ENCODE peak calls at places on chromosomes 12 and 14, in ten cellular contexts. M is activated CD8-positive, alpha-beta memory T cell treated with anti-CD3 and anti-CD28 coated beads, Interleukin-2, amount 10 ng/mL, durations not matched to agents 7 days and 5 days; O is dermis microvascular lymphatic vessel endothelial cell; S is stimulated activated CD8-positive, alpha-beta memory T cell treated with anti-CD3 and anti-CD28 coated beads, Interleukin-2, amount 100 ng/mL, for 1 hour; I is activated T-cell treated with anti-CD3 and anti-CD28 coated beads for 24 hours; L is T-helper 17 cell; Q is neural progenitor cell; W is BJ; E is Daoy; R is foreskin fibroblast. H is an unnamed sample.

GRCh38 chr12:113818833-113819232 is 147.3 kb downstream of the RBM19 start:
- DNase-seq in M (no peak), O (no peak), S (no peak), I (no peak), L (no peak), Q (peak; percentile 78), W (no peak), E (peak; percentile 40), R (peak; percentile 34), H (no peak)

GRCh38 chr12:93167841-93168492 is 209.8 kb upstream of the NUDT4 start:
- DNase-seq in M (no peak), O (peak; percentile 56), S (no peak), I (peak; percentile 26), L (no peak), Q (peak; percentile 84), W (no peak), E (peak; percentile 25), R (no peak), H (peak; percentile 29)

GRCh38 chr14:58557242-58557641 is 80.5 kb upstream of the DACT1 start:
- DNase-seq in M (no peak), O (no peak), S (no peak), I (no peak), L (no peak), Q (peak; percentile 17), W (no peak), E (no peak), R (peak; percentile 11), H (no peak)

GRCh38 chr12:96212456-96213375 is 18.5 kb downstream of the ELK3 start:
- DNase-seq in M (no peak), O (peak; percentile 31), S (no peak), I (no peak), L (no peak), Q (no peak), W (no peak), E (peak; percentile 23), R (no peak), H (no peak)

GRCh38 chr12:112555621-112556233 is 137.0 kb downstream of the PTPN11 start:
- DNase-seq in M (no peak), O (no peak), S (no peak), I (no peak), L (no peak), Q (no peak), W (no peak), E (peak; percentile 28), R (no peak), H (no peak)

GRCh38 chr14:68650403-68650994 is 142.4 kb downstream of the ZFP36L1 start:
- DNase-seq in M (peak; percentile 11), O (no peak), S (no peak), I (no peak), L (no peak), Q (no peak), W (no peak), E (no peak), R (peak; percentile 78), H (no peak)

GRCh38 chr14:22159049-22159448 is 430.0 kb downstream of the DAD1 start:
- DNase-seq in M (no peak), O (no peak), S (no peak), I (no peak), L (no peak), Q (no peak), W (no peak), E (peak; percentile 74), R (no peak), H (no peak)

GRCh38 chr12:79140711-79141110 is 276.1 kb downstream of the SYT1 start:
- DNase-seq in M (no peak), O (no peak), S (no peak), I (no peak), L (no peak), Q (no peak), W (no peak), E (no peak), R (no peak), H (no peak)

GRCh38 chr14:53723221-53723620 is 233.4 kb downstream of the BMP4 start:
- DNase-seq in M (no peak), O (no peak), S (no peak), I (no peak), L (no peak), Q (no peak), W (no peak), E (no peak), R (no peak), H (no peak)

GRCh38 chr12:70691018-70691672 is 53.9 kb upstream of the PTPRB start:
- DNase-seq in M (no peak), O (peak; percentile 90), S (no peak), I (no peak), L (no peak), Q (no peak), W (peak; percentile 41), E (peak; percentile 37), R (peak; percentile 29), H (no peak)

GRCh38 chr12:68611094-68611818 is 557 bp downstream of the RAP1B start:
- DNase-seq in M (peak; percentile 70), O (peak; percentile 74), S (no peak), I (no peak), L (peak; percentile 33), Q (peak; percentile 84), W (no peak), E (peak; percentile 64), R (peak; percentile 69), H (no peak)

GRCh38 chr12:119938049-119938667 is 50.9 kb upstream of the BICDL1 start:
- DNase-seq in M (peak; percentile 71), O (peak; percentile 57), S (peak; percentile 38), I (peak; percentile 60), L (peak; percentile 37), Q (peak; percentile 75), W (no peak), E (peak; percentile 61), R (peak; percentile 80), H (peak; percentile 30)

GRCh38 chr12:27396416-27396815 is 50.1 kb upstream of the SMCO2 start:
- DNase-seq in M (no peak), O (no peak), S (no peak), I (no peak), L (no peak), Q (no peak), W (no peak), E (no peak), R (no peak), H (no peak)

GRCh38 chr14:20734079-20734806 is 11.4 kb upstream of the EDDM3A start:
- DNase-seq in M (no peak), O (no peak), S (no peak), I (no peak), L (no peak), Q (no peak), W (no peak), E (no peak), R (no peak), H (no peak)

GRCh38 chr12:108815875-108816594 is 41.3 kb downstream of the SSH1 start:
- DNase-seq in M (no peak), O (peak; percentile 26), S (no peak), I (no peak), L (no peak), Q (no peak), W (no peak), E (no peak), R (peak; percentile 44), H (no peak)

GRCh38 chr14:37584211-37585100 is 10.6 kb downstream of the FOXA1 start:
- DNase-seq in M (no peak), O (no peak), S (no peak), I (no peak), L (no peak), Q (no peak), W (no peak), E (peak; percentile 45), R (no peak), H (no peak)

GRCh38 chr12:9708853-9709252 is 24.0 kb downstream of the CLECL1 start:
- DNase-seq in M (no peak), O (peak; percentile 11), S (no peak), I (no peak), L (no peak), Q (no peak), W (no peak), E (no peak), R (no peak), H (no peak)

GRCh38 chr12:227923-228845 is 14.2 kb upstream of the SLC6A12 start:
- DNase-seq in M (no peak), O (no peak), S (no peak), I (no peak), L (no peak), Q (no peak), W (no peak), E (no peak), R (no peak), H (no peak)

GRCh38 chr12:3487027-3487426 is 4.0 kb upstream of the PRMT8 start:
- DNase-seq in M (no peak), O (no peak), S (no peak), I (no peak), L (no peak), Q (no peak), W (no peak), E (no peak), R (no peak), H (no peak)

GRCh38 chr12:913919-914718 is 35.4 kb downstream of the RAD52 start:
- DNase-seq in M (no peak), O (no peak), S (no peak), I (no peak), L (no peak), Q (no peak), W (peak; percentile 17), E (peak; percentile 70), R (no peak), H (no peak)

GRCh38 chr12:80268924-80269749 is 169.8 kb downstream of the OTOGL start:
- DNase-seq in M (no peak), O (peak; percentile 92), S (no peak), I (no peak), L (no peak), Q (no peak), W (peak; percentile 31), E (peak; percentile 86), R (peak; percentile 86), H (no peak)

GRCh38 chr14:101074124-101075024 is 170.9 kb upstream of the RTL1 start:
- DNase-seq in M (peak; percentile 16), O (no peak), S (no peak), I (no peak), L (no peak), Q (no peak), W (no peak), E (peak; percentile 29), R (peak; percentile 41), H (no peak)

GRCh38 chr14:81165188-81165587 is 55.6 kb downstream of the GTF2A1 start:
- DNase-seq in M (no peak), O (no peak), S (no peak), I (no peak), L (no peak), Q (no peak), W (no peak), E (no peak), R (peak; percentile 13), H (no peak)

GRCh38 chr12:110794623-110795280 is 52.0 kb upstream of the CCDC63 start:
- DNase-seq in M (no peak), O (no peak), S (no peak), I (no peak), L (no peak), Q (no peak), W (no peak), E (peak; percentile 39), R (peak; percentile 92), H (no peak)

GRCh38 chr12:127363392-127363791 is 903.6 kb upstream of the TMEM132C start:
- DNase-seq in M (no peak), O (no peak), S (no peak), I (no peak), L (no peak), Q (peak; percentile 61), W (no peak), E (peak; percentile 45), R (peak; percentile 56), H (peak; percentile 14)

GRCh38 chr12:91985002-91985767 is 160.5 kb downstream of the BTG1 start:
- DNase-seq in M (no peak), O (no peak), S (no peak), I (no peak), L (no peak), Q (no peak), W (no peak), E (peak; percentile 38), R (peak; percentile 65), H (no peak)

GRCh38 chr12:49364989-49365388 is 2.3 kb upstream of the SPATS2 start:
- DNase-seq in M (no peak), O (peak; percentile 76), S (no peak), I (no peak), L (no peak), Q (no peak), W (no peak), E (peak; percentile 60), R (peak; percentile 87), H (no peak)

GRCh38 chr14:22531451-22532344 is 57.3 kb downstream of the DAD1 start:
- DNase-seq in M (peak; percentile 62), O (no peak), S (no peak), I (no peak), L (no peak), Q (no peak), W (no peak), E (no peak), R (no peak), H (no peak)

H was measured in NCI-H748 treated with DMSO at 0.1 percent for 48 hours.